ENCODE peak calls at places on chromosomes 11 and 22, in six cellular contexts. M is SK-MEL-5, U is activated T-cell treated with anti-CD3 and anti-CD28 coated beads for 1 hour, T is activated B cell treated with CpG ODN at 0.5 μM for 24 hours, F is NAMALWA, J is occipital lobe. R is an unnamed sample.

GRCh38 chr22:31077681-31078080 is 3.4 kb upstream of the SMTN start:
- DNase-seq in M (no peak), U (no peak), T (no peak), F (no peak), J (no peak), R (no peak)

GRCh38 chr22:37232140-37232998 is 11.7 kb downstream of the RAC2 start:
- DNase-seq in M (no peak), U (no peak), T (peak; percentile 14), F (no peak), J (no peak), R (no peak)

GRCh38 chr11:78646564-78647185 is 72.0 kb upstream of the NARS2 start:
- DNase-seq in M (peak; percentile 59), U (peak; percentile 40), T (no peak), F (peak; percentile 68), J (no peak), R (peak; percentile 67)

GRCh38 chr11:72609451-72609850 is 64.8 kb downstream of the PDE2A start:
- DNase-seq in M (no peak), U (no peak), T (no peak), F (no peak), J (no peak), R (no peak)

GRCh38 chr11:114847599-114847998 is 169.3 kb downstream of the NXPE2 start:
- DNase-seq in M (no peak), U (no peak), T (no peak), F (no peak), J (no peak), R (no peak)

GRCh38 chr11:121643530-121644512 is 191.1 kb upstream of the SORL1-AS1 start:
- DNase-seq in M (no peak), U (no peak), T (no peak), F (no peak), J (no peak), R (no peak)

GRCh38 chr11:126443120-126443519 is 87.6 kb downstream of the ST3GAL4 start:
- DNase-seq in M (no peak), U (no peak), T (no peak), F (no peak), J (peak; percentile 23), R (no peak)

GRCh38 chr11:131186629-131187075 is 183.8 kb upstream of the NTM start:
- DNase-seq in M (no peak), U (no peak), T (no peak), F (no peak), J (no peak), R (no peak)

GRCh38 chr11:117145393-117145761 is 1.3 kb downstream of the PAFAH1B2 start:
- DNase-seq in M (peak; percentile 35), U (no peak), T (no peak), F (peak; percentile 69), J (no peak), R (peak; percentile 17)

GRCh38 chr22:31451709-31452571 is 37.7 kb downstream of the EIF4ENIF1 start:
- DNase-seq in M (peak; percentile 77), U (no peak), T (no peak), F (peak; percentile 74), J (no peak), R (peak; percentile 62)

GRCh38 chr22:22103078-22103593 is 120.5 kb upstream of the TOP3B start:
- DNase-seq in M (peak; percentile 68), U (no peak), T (no peak), F (peak; percentile 49), J (no peak), R (no peak)

GRCh38 chr11:17580271-17580670 is 33.2 kb downstream of the OTOG start:
- DNase-seq in M (no peak), U (no peak), T (no peak), F (no peak), J (no peak), R (no peak)

R was measured in HuH-7.